ENCODE peak calls at places on chromosome 17, in five cellular contexts. S, D, A, J and Z are unnamed samples.

GRCh38 chr17:47218896-47219430 is 9.8 kb downstream of the MYL4 start:
- DNase-seq in S (no peak), D (peak; percentile 49), A (no peak), J (no peak), Z (no peak)

GRCh38 chr17:29835438-29836351 is 94.3 kb downstream of the SSH2 start:
- DNase-seq in S (peak; percentile 39), D (no peak), A (no peak), J (no peak), Z (no peak)

GRCh38 chr17:45813051-45813731 is 29.1 kb downstream of the CRHR1 start:
- DNase-seq in S (no peak), D (no peak), A (no peak), J (no peak), Z (no peak)

GRCh38 chr17:73188011-73188410 is 4.8 kb upstream of the COG1 start:
- DNase-seq in S (no peak), D (no peak), A (no peak), J (no peak), Z (no peak)

GRCh38 chr17:76540381-76541300 is 797 bp downstream of the PRCD start:
- DNase-seq in S (peak; percentile 91), D (peak; percentile 98), A (peak; percentile 88), J (peak; percentile 80), Z (peak; percentile 98)

GRCh38 chr17:38673714-38674012 is 1.1 kb downstream of the EPOP start:
- DNase-seq in S (no peak), D (no peak), A (peak; percentile 30), J (peak; percentile 17), Z (no peak)

GRCh38 chr17:69609495-69610315 is 195.2 kb downstream of the MAP2K6 start:
- DNase-seq in S (no peak), D (no peak), A (no peak), J (no peak), Z (no peak)

GRCh38 chr17:5045496-5045895 is 10.3 kb upstream of the SLC52A1 start:
- DNase-seq in S (no peak), D (no peak), A (no peak), J (no peak), Z (no peak)

GRCh38 chr17:50198026-50198669 is 3.3 kb downstream of the COL1A1 start:
- DNase-seq in S (peak; percentile 79), D (peak; percentile 77), A (peak; percentile 57), J (peak; percentile 51), Z (peak; percentile 79)

GRCh38 chr17:56290486-56291118 is 137.3 kb downstream of the ANKFN1 start:
- DNase-seq in S (no peak), D (no peak), A (no peak), J (peak; percentile 40), Z (no peak)

GRCh38 chr17:28328325-28328724 is 6.9 kb downstream of the IFT20 start:
- DNase-seq in S (no peak), D (no peak), A (no peak), J (no peak), Z (peak; percentile 38)

GRCh38 chr17:21510686-21511367 is 134.7 kb downstream of the KCNJ12 start:
- DNase-seq in S (no peak), D (no peak), A (no peak), J (no peak), Z (no peak)

GRCh38 chr17:3558603-3559269 is 1.1 kb upstream of the TRPV3 start:
- DNase-seq in S (peak; percentile 85), D (no peak), A (no peak), J (peak; percentile 97), Z (no peak)

GRCh38 chr17:70905796-70906195 is 736.5 kb downstream of the KCNJ2 start:
- DNase-seq in S (no peak), D (no peak), A (peak; percentile 23), J (no peak), Z (peak; percentile 87)

GRCh38 chr17:2485543-2485942 is 26.1 kb downstream of the METTL16 start:
- DNase-seq in S (no peak), D (no peak), A (no peak), J (no peak), Z (no peak)

GRCh38 chr17:2484876-2485275 is 26.8 kb downstream of the METTL16 start:
- DNase-seq in S (no peak), D (no peak), A (no peak), J (no peak), Z (no peak)

GRCh38 chr17:2483084-2483483 is 28.6 kb downstream of the METTL16 start:
- DNase-seq in S (no peak), D (no peak), A (no peak), J (no peak), Z (no peak)

GRCh38 chr17:2481760-2482159 is 29.9 kb downstream of the METTL16 start:
- DNase-seq in S (no peak), D (no peak), A (no peak), J (no peak), Z (no peak)

DNA sequence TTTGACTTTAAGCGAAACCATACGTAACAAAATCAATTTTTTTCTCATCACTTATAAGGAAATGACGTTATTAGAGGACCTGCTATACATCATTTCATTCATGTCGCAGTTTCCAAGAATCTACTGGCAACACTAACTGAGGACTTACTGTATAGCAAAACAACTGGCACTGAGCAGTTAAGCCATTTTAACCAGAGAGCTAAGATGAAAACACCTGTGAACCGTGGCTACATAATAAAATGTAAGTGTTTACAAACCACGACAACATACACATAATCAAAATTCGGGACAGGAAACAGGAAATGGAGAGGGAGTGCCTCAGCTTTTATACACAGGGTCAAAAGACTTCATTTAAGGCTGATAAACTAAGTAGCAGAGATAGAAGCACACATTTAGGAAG is 29.5 kb downstream of the METTL16 start:
- DNase-seq in S (no peak), D (no peak), A (no peak), J (no peak), Z (no peak)
- TF ChIP-seq CTCF in S (no peak), D (no peak), A (no peak), J (no peak), Z (no peak)

DNA sequence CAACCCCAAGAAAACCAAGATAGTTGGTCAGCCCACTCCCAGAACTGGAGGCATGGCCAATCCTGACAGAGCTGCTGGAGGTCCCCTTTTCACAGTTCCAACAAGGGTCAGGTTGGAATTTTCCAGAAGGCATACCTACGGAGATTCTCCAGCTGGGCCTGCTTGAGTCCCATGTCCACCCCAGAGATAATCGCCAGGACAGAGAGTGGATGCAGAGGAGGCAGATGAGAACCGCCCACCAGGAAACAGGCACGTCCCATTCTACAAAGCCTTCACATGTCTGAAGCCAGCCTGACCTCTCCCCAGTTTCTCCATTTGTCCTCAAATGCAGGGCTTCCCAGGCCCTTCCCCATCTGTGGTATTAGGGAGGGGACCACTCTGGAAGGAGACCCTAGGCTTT is 47.4 kb upstream of the SMURF2 start:
- DNase-seq in S (no peak), D (no peak), A (no peak), J (no peak), Z (no peak)
- H3K4me1 ChIP-seq in S (peaks cover 40% of the 10 kb centered on the region), D (no peaks in the 10 kb centered on the region), A (peaks cover 21% of the 10 kb centered on the region), J (peaks cover 25% of the 10 kb centered on the region), Z (peaks cover 38% of the 10 kb centered on the region)

DNA sequence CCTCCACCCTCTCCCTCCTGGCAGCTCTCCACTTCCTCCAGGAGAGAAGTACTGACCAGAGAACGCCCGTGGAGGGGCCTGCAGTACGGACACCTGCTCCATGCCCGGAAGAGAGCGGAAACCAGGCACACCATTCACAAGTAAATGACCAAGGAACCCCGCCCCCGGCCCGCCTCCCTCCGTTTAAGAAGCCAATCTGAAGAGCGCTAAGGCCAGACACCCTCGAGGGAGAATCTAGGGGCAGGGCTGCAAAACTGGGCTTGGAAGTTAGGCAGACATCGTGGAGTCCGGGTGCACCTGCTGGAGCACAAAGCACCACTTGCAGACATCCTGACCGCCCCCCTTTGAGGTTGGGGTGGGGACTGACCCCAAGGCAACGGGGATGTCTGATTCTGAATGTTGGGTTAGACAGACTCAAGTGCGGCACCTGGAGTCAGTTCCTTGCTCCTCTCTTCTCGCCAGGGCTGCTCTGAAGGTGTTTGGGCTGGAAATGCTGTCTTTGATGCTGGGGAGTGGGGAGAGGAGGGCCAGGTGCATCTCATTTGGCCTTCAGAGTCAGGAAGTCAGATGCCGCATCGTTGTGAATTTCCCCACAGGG is 964 bp upstream of the FAAP100 start:
- DNase-seq in S (peak; percentile 82), D (peak; percentile 84), A (peak; percentile 73), J (peak; percentile 94), Z (peak; percentile 74)
- TF ChIP-seq CTCF in S (no peak), D (peak; percentile 21), A (no peak), J (peak; percentile 37), Z (no peak)

DNA sequence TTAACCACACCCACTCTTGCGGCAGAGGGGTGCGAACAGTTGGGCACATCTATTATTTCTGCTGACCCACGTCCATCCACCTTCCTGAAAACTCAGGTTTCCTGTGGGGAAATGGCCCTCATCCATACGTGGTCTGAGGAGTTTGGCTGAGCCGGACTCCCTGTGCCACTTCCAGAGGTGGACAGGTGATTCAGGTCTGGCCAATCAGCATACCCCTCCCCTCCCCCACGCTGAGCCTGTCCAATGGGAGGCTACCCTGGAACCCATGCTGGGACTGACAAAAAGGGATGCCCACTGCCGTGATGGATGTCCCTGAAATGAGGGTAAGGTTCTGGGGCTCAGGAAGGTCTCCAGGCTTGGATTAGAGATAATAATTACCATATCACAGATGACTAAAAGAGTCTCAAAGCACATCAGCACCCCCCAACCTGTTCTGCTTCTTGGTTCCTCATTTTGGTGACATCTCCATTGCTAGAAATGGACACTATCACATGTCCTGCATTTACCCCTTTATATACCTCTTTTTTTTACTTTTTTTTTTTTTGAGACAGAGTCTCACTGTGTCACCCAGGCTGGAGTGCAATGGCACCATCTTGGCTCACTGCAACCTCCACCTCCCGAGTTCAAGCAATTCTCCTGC is 5.3 kb upstream of the MAPK7 start:
- DNase-seq in S (no peak), D (no peak), A (no peak), J (no peak), Z (no peak)
- H3K4me1 ChIP-seq in S (peaks cover 18% of the 10 kb centered on the region), D (no peaks in the 10 kb centered on the region), A (peaks cover 6% of the 10 kb centered on the region), J (peaks cover 8% of the 10 kb centered on the region), Z (peaks cover 28% of the 10 kb centered on the region)

DNA sequence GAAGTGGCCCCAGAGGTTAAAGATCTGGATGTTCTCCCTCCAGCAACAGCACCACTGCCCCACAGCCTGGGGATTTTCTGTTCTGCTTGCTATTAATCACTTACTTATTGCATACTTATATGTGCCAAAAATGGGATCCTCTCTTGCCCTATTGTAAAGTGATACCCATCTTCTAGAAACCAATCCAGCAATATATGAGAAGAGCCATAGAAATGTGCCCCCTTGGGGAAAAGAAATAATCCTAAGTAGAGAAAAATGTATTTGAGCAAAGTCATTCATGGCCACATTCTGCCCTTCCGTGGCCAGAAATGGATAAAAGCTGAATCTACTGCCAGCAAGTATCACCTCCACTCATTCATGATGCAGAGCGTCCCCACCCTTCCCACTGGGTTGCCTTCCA is 20.9 kb downstream of the SOST start:
- DNase-seq in S (no peak), D (no peak), A (no peak), J (no peak), Z (no peak)
- TF ChIP-seq CTCF in S (no peak), D (no peak), A (no peak), J (no peak), Z (no peak)

GRCh38 chr17:32527146-32527545 is 40.4 kb downstream of the CDK5R1 start:
- DNase-seq in S (no peak), D (no peak), A (no peak), J (no peak), Z (no peak)

GRCh38 chr17:32533296-32533695 is 46.5 kb downstream of the CDK5R1 start:
- DNase-seq in S (no peak), D (no peak), A (no peak), J (no peak), Z (no peak)

GRCh38 chr17:32528825-32529224 is 42.0 kb downstream of the CDK5R1 start:
- DNase-seq in S (no peak), D (no peak), A (no peak), J (no peak), Z (no peak)

GRCh38 chr17:32525116-32525515 is 38.3 kb downstream of the CDK5R1 start:
- DNase-seq in S (no peak), D (no peak), A (no peak), J (no peak), Z (no peak)

GRCh38 chr17:32529604-32530003 is 42.8 kb downstream of the CDK5R1 start:
- DNase-seq in S (no peak), D (no peak), A (no peak), J (no peak), Z (no peak)
- H3K4me1 ChIP-seq in S (no peaks in the 10 kb centered on the region), D (no peaks in the 10 kb centered on the region), A (peaks cover 3% of the 10 kb centered on the region), J (peaks cover 7% of the 10 kb centered on the region), Z (no peaks in the 10 kb centered on the region)